ENCODE peak calls at places on chromosomes 6 and 20, in seven cellular contexts. W is Ammon's horn; V is T follicular helper cell; R is naive B cell; L is activated naive CD4-positive, alpha-beta T cell; K is activated T-helper 1 cell treated with anti-CD3 and anti-CD28 coated beads, Interleukin-2, amount 50 U/mL, for 16 hours; H is mucosa of descending colon. D is an unnamed sample.

GRCh38 chr6:24666097-24666615 is 543 bp downstream of the TDP2 start:
- DNase-seq in W (peak), V (peak), R (no peak), L (no peak), K (peak), H (peak), D (no peak)

GRCh38 chr6:162852810-162853577 is 125.2 kb downstream of the PACRG start:
- DNase-seq in W (no peak), V (no peak), R (no peak), L (no peak), K (no peak), H (no peak), D (no peak)

GRCh38 chr6:119166024-119166782 is 87.7 kb upstream of the FAM184A start:
- DNase-seq in W (no peak), V (no peak), R (no peak), L (no peak), K (no peak), H (no peak), D (no peak)

GRCh38 chr20:60649541-60649940 is 602.5 kb upstream of the CDH4 start:
- DNase-seq in W (no peak), V (no peak), R (no peak), L (no peak), K (no peak), H (no peak), D (no peak)

GRCh38 chr6:164887660-164888059 is 421.7 kb downstream of the C6orf118 start:
- DNase-seq in W (no peak), V (no peak), R (no peak), L (no peak), K (no peak), H (no peak), D (no peak)

GRCh38 chr6:16956371-16956770 is 145.5 kb upstream of the STMND1 start:
- DNase-seq in W (no peak), V (no peak), R (no peak), L (no peak), K (no peak), H (no peak), D (no peak)

GRCh38 chr20:4812641-4813075 is 90.9 kb downstream of the PRND start:
- DNase-seq in W (no peak), V (no peak), R (peak), L (no peak), K (no peak), H (peak), D (no peak)

GRCh38 chr20:3738109-3739053 is 5.9 kb downstream of the HSPA12B start:
- DNase-seq in W (no peak), V (no peak), R (no peak), L (no peak), K (no peak), H (no peak), D (no peak)

GRCh38 chr6:112331306-112331705 is 15.8 kb upstream of the RFPL4B start:
- DNase-seq in W (no peak), V (no peak), R (no peak), L (no peak), K (no peak), H (no peak), D (no peak)

GRCh38 chr6:129432738-129433137 is 277.2 kb downstream of the ARHGAP18 start:
- DNase-seq in W (no peak), V (no peak), R (no peak), L (no peak), K (no peak), H (no peak), D (peak)

GRCh38 chr6:140441256-140441655 is 1066.8 kb upstream of the CITED2 start:
- DNase-seq in W (peak), V (no peak), R (no peak), L (no peak), K (no peak), H (no peak), D (peak)

GRCh38 chr6:43809417-43810305 is 39.6 kb downstream of the VEGFA start:
- DNase-seq in W (no peak), V (no peak), R (no peak), L (no peak), K (no peak), H (no peak), D (peak)

GRCh38 chr6:33271098-33271607 is 523 bp downstream of the VPS52 start:
- DNase-seq in W (no peak), V (no peak), R (no peak), L (no peak), K (no peak), H (no peak), D (no peak)